ENCODE peak calls at places on chromosomes 4 and X, in seven cellular contexts. M is posterior cingulate gyrus, S is M059J, V is NCI-H524, Y is astrocyte, B is NCI-H1092 treated with DMSO at 0.1 percent for 48 hours, T is HCT116. F is an unnamed sample.

GRCh38 chrX:19514791-19515614 is at the start of gene MAP3K15:
- DNase-seq in B (peak), S (peak), Y (no peak), M (no peak), T (no peak), V (peak), F (peak)

GRCh38 chrX:133415276-133416105 is at the start of gene GPC4:
- DNase-seq in S (peak), M (no peak), T (peak), B (no peak), Y (peak), V (peak), F (peak)

GRCh38 chr4:98601719-98602118 is 56.7 kb downstream of the TSPAN5 start:
- DNase-seq in S (peak), T (no peak), B (no peak), Y (peak), V (no peak), M (no peak), F (peak)

GRCh38 chrX:32408389-32408788 is 803.0 kb downstream of the DMD start:
- DNase-seq in V (peak), M (peak), T (no peak), B (no peak), Y (no peak), S (peak), F (no peak)

GRCh38 chrX:97692575-97692974 is 808.9 kb downstream of the RPA4 start:
- DNase-seq in T (no peak), V (no peak), S (no peak), M (no peak), Y (no peak), B (no peak), F (no peak)

GRCh38 chr4:29075366-29075765 is 1644.8 kb upstream of the PCDH7 start:
- DNase-seq in S (no peak), T (no peak), B (no peak), Y (no peak), M (no peak), V (no peak), F (no peak)

GRCh38 chr4:26871611-26872010 is 11.0 kb downstream of the STIM2 start:
- DNase-seq in V (no peak), B (no peak), S (peak), M (no peak), T (no peak), Y (peak), F (peak)

GRCh38 chr4:3766791-3767561 is 791 bp downstream of the ADRA2C start:
- DNase-seq in Y (no peak), S (no peak), T (no peak), V (peak), M (no peak), B (peak), F (no peak)

GRCh38 chr4:38870098-38870850 is 2.7 kb downstream of the FAM114A1 start:
- DNase-seq in T (no peak), V (no peak), Y (no peak), S (no peak), B (no peak), M (no peak), F (peak)

GRCh38 chrX:47166126-47166525 is 21.1 kb downstream of the RBM10 start:
- DNase-seq in Y (no peak), T (no peak), S (no peak), M (no peak), V (no peak), B (no peak), F (peak)

GRCh38 chrX:108511721-108512120 is 72.1 kb downstream of the COL4A5 start:
- DNase-seq in S (peak), Y (peak), T (no peak), B (no peak), V (no peak), M (no peak), F (peak)

GRCh38 chrX:9336501-9336900 is 128.4 kb upstream of the TBL1X start:
- DNase-seq in T (no peak), B (no peak), V (no peak), S (no peak), M (no peak), Y (no peak), F (no peak)

GRCh38 chr4:56979674-56980073 is 978 bp downstream of the POLR2B start:
- DNase-seq in T (no peak), Y (no peak), V (no peak), M (no peak), B (no peak), S (no peak), F (peak)

F was measured in GM23248.